ENCODE peak calls at places on chromosomes 11 and 22, in four cellular contexts. E is GM12878, L is SK-N-SH, S is HepG2. Q is an unnamed sample.

GRCh38 chr11:133808393-133809140 is 36.7 kb downstream of the SPATA19 start:
- DNase-seq in E (no peak), L (no peak), S (no peak), Q (no peak)

GRCh38 chr11:128208329-128209220 is 378.8 kb downstream of the ETS1 start:
- DNase-seq in E (no peak), L (no peak), S (no peak), Q (no peak)

GRCh38 chr11:2289859-2290258 is 11.9 kb downstream of the C11orf21 start:
- DNase-seq in E (no peak), L (no peak), S (no peak), Q (no peak)

GRCh38 chr11:110984147-110984546 is 261.4 kb upstream of the POU2AF2 start:
- DNase-seq in E (no peak), L (no peak), S (no peak), Q (no peak)

GRCh38 chr11:35131760-35132159 is 7.2 kb upstream of the CD44 start:
- DNase-seq in E (no peak), L (no peak), S (no peak), Q (no peak)

GRCh38 chr11:44453213-44453612 is 112.2 kb upstream of the CD82 start:
- DNase-seq in E (no peak), L (peak; percentile 76), S (no peak), Q (no peak)

GRCh38 chr22:47593911-47594311 is 831.5 kb downstream of the TBC1D22A start:
- DNase-seq in E (no peak), L (no peak), S (no peak), Q (no peak)

GRCh38 chr11:1943576-1943975 is 3.6 kb upstream of the MRPL23 start:
- DNase-seq in E (no peak), L (no peak), S (no peak), Q (no peak)

GRCh38 chr11:70364745-70365535 is 33.4 kb upstream of the CTTN start:
- DNase-seq in E (peak; percentile 3), L (no peak), S (no peak), Q (no peak)

GRCh38 chr11:106473089-106473722 is 395.7 kb downstream of the AASDHPPT start:
- DNase-seq in E (no peak), L (no peak), S (no peak), Q (no peak)

GRCh38 chr11:119778391-119779194 is 49.6 kb upstream of the NECTIN1 start:
- DNase-seq in E (no peak), L (no peak), S (no peak), Q (no peak)

GRCh38 chr11:78465169-78465942 is 47.7 kb upstream of the GAB2 start:
- DNase-seq in E (peak; percentile 93), L (no peak), S (no peak), Q (no peak)

GRCh38 chr22:44755418-44755817 is 3.0 kb downstream of the ARHGAP8 start:
- DNase-seq in E (no peak), L (no peak), S (no peak), Q (no peak)

GRCh38 chr11:57251491-57252104 is 14.5 kb upstream of the APLNR start:
- DNase-seq in E (no peak), L (no peak), S (no peak), Q (no peak)

GRCh38 chr11:115488945-115489344 is 15.3 kb downstream of the CADM1 start:
- DNase-seq in E (no peak), L (no peak), S (peak; percentile 72), Q (no peak)

GRCh38 chr22:27775698-27776409 is 25.7 kb downstream of the MN1 start:
- DNase-seq in E (no peak), L (peak; percentile 44), S (no peak), Q (no peak)

GRCh38 chr11:68929135-68929534 is 25.4 kb downstream of the IGHMBP2 start:
- DNase-seq in E (no peak), L (no peak), S (no peak), Q (no peak)

GRCh38 chr22:43796567-43796966 is 15.5 kb downstream of the EFCAB6 start:
- DNase-seq in E (no peak), L (peak; percentile 11), S (no peak), Q (no peak)

GRCh38 chr11:69383946-69384547 is 90.1 kb downstream of the MYEOV start:
- DNase-seq in E (no peak), L (no peak), S (no peak), Q (no peak)

GRCh38 chr22:40654522-40655167 is 18.1 kb upstream of the MRTFA start:
- DNase-seq in E (no peak), L (peak; percentile 64), S (no peak), Q (no peak)

GRCh38 chr11:125268611-125269010 is 104.1 kb downstream of the PKNOX2 start:
- DNase-seq in E (no peak), L (no peak), S (no peak), Q (no peak)

GRCh38 chr11:125270106-125270505 is 105.6 kb downstream of the PKNOX2 start:
- DNase-seq in E (no peak), L (no peak), S (no peak), Q (no peak)

GRCh38 chr11:125272092-125272491 is 107.5 kb downstream of the PKNOX2 start:
- DNase-seq in E (no peak), L (no peak), S (no peak), Q (no peak)

GRCh38 chr11:125271436-125272064 is 107.0 kb downstream of the PKNOX2 start:
- DNase-seq in E (no peak), L (no peak), S (no peak), Q (no peak)

GRCh38 chr11:125270711-125271110 is 106.2 kb downstream of the PKNOX2 start:
- DNase-seq in E (no peak), L (no peak), S (no peak), Q (no peak)
- TF ChIP-seq TCF12 in E (no peak), L (no peak), S (no peak), Q (no peak)

DNA sequence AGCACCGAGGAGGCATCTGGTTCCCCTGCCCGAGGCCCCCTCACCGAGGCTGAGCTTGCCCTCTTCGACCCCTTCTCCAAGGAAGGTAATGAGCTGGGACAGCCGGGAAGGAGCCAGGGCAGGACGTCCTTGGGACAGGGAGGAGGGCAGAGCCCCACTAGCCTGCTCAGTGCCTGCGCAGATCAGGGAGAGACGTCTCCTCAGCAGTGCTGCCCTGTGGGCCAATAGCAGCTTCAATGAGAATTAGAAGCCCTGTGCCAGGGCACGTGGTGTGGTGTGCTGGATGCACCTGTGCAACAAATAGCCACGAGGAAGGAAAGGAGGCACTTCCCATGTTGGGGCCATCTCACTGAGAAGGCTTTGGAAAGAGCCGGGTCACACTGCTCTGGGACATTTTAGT is 5.4 kb upstream of the SAC3D1 start:
- DNase-seq in E (no peak), L (no peak), S (no peak), Q (no peak)
- TF ChIP-seq TCF12 in E (no peak), L (no peak), S (no peak), Q (no peak)

GRCh38 chr22:50104149-50104548 is 14.3 kb downstream of the MOV10L1 start:
- DNase-seq in E (no peak), L (no peak), S (no peak), Q (no peak)

GRCh38 chr22:50102946-50103345 is 13.1 kb downstream of the MOV10L1 start:
- DNase-seq in E (no peak), L (no peak), S (peak; percentile 31), Q (no peak)

GRCh38 chr22:50107529-50107928 is 17.7 kb downstream of the MOV10L1 start:
- DNase-seq in E (no peak), L (no peak), S (no peak), Q (no peak)

GRCh38 chr22:50101870-50102565 is 12.2 kb downstream of the MOV10L1 start:
- DNase-seq in E (no peak), L (no peak), S (no peak), Q (no peak)

GRCh38 chr22:50105529-50106100 is 15.8 kb downstream of the MOV10L1 start:
- DNase-seq in E (peak; percentile 33), L (no peak), S (no peak), Q (no peak)
- TF ChIP-seq TCF12 in E (no peak), L (no peak), S (no peak), Q (no peak)

GRCh38 chr11:83139310-83139709 is 17.6 kb upstream of the PCF11 start:
- DNase-seq in E (no peak), L (no peak), S (no peak), Q (no peak)

DNA sequence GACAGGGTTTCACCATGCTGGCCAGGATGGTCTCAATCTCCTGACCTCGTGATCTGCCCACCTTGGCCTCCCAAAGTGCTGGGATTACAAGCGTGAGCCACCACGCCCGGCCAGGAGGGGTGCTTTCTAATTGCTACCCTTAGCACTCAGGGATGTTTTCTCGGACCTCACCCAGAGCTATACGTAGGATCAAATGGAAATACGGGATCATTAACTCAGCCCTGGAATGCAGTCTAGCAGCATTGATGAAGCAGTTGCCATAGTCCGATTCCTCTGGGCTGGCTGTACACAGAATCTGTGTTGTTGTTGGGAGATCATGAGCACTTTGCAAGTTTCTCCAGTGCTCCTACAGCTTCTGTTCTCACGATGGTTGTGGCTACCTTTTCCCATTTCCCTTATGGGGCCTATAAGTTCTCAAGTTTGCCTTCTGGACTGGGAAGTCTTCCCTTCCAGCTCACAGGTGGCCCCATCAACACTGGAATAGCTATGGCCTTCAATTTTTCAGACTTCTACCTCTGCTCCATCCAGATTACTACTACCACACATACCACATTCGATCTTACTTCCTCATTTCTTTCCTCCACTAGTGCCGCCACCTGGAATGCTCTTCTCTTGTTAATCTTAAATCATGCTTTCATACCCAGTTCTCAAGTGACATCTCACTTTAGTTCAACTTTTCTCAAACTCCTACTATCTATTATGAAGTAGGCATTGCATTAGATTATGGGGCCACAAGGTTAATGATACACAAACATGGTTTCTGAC is 16.1 kb upstream of the PCF11 start:
- DNase-seq in E (peak; percentile 59), L (no peak), S (no peak), Q (no peak)
- TF ChIP-seq TCF12 in E (no peak), L (no peak), S (no peak), Q (no peak)

GRCh38 chr11:95924414-95924760 is 480 bp upstream of the MTMR2 start:
- DNase-seq in E (no peak), L (no peak), S (peak; percentile 18), Q (no peak)
- TF ChIP-seq TCF12 in E (no peak), L (no peak), S (no peak), Q (no peak)